ENCODE peak calls at places on chromosomes 5 and 9, in seven cellular contexts. L is K562, V is HCT116, U is HepG2, I is SK-N-SH, X is H1, F is GM12878. S is an unnamed sample.

GRCh38 chr5:174436805-174437204 is 287.6 kb upstream of the MSX2 start:
- DNase-seq in L (no peak), V (no peak), U (no peak), I (no peak), X (no peak), F (no peak), S (no peak)

GRCh38 chr5:96977228-96977627 is 41.3 kb downstream of the LNPEP start:
- DNase-seq in L (no peak), V (no peak), U (no peak), I (no peak), X (no peak), F (no peak), S (no peak)

GRCh38 chr5:533243-534005 is 9.2 kb upstream of the SLC9A3 start:
- DNase-seq in L (no peak), V (no peak), U (no peak), I (no peak), X (no peak), F (no peak), S (no peak)

GRCh38 chr5:93894471-93895354 is 153.3 kb upstream of the POU5F2 start:
- DNase-seq in L (no peak), V (peak; percentile 10), U (no peak), I (peak; percentile 4), X (no peak), F (no peak), S (peak; percentile 37)

GRCh38 chr5:148090780-148091221 is 27.0 kb downstream of the SPINK5 start:
- DNase-seq in L (no peak), V (no peak), U (no peak), I (no peak), X (no peak), F (no peak), S (no peak)

GRCh38 chr5:16742938-16743337 is 126.1 kb upstream of the RETREG1 start:
- DNase-seq in L (no peak), V (no peak), U (peak; percentile 45), I (no peak), X (no peak), F (no peak), S (no peak)

GRCh38 chr9:136309101-136309801 is 5.4 kb upstream of the CCDC187 start:
- DNase-seq in L (no peak), V (no peak), U (no peak), I (peak; percentile 61), X (no peak), F (peak; percentile 24), S (no peak)

GRCh38 chr9:68690088-68690487 is 15.0 kb upstream of the PIP5K1B start:
- DNase-seq in L (no peak), V (no peak), U (no peak), I (no peak), X (no peak), F (no peak), S (no peak)

GRCh38 chr9:28820741-28821140 is 1247.5 kb upstream of the C9orf72 start:
- DNase-seq in L (no peak), V (no peak), U (no peak), I (no peak), X (no peak), F (no peak), S (no peak)

GRCh38 chr9:36091028-36091953 is 45.2 kb upstream of the GLIPR2 start:
- DNase-seq in L (no peak), V (no peak), U (peak; percentile 63), I (no peak), X (no peak), F (no peak), S (no peak)

GRCh38 chr5:73444499-73445432 is 3.8 kb downstream of the FOXD1 start:
- DNase-seq in L (no peak), V (no peak), U (no peak), I (peak; percentile 33), X (no peak), F (no peak), S (no peak)

GRCh38 chr5:38404667-38405276 is 146.4 kb downstream of the EGFLAM start:
- DNase-seq in L (no peak), V (peak; percentile 37), U (peak; percentile 24), I (peak; percentile 13), X (peak; percentile 61), F (no peak), S (peak; percentile 46)

GRCh38 chr5:97096096-97096648 is 46.2 kb downstream of the LIX1 start:
- DNase-seq in L (no peak), V (no peak), U (no peak), I (no peak), X (no peak), F (no peak), S (no peak)

GRCh38 chr9:95574866-95575553 is 58.2 kb upstream of the PTCH1 start:
- DNase-seq in L (no peak), V (no peak), U (no peak), I (no peak), X (no peak), F (no peak), S (no peak)

GRCh38 chr5:38547257-38547656 is 9.2 kb downstream of the LIFR start:
- DNase-seq in L (no peak), V (no peak), U (no peak), I (no peak), X (no peak), F (no peak), S (no peak)

GRCh38 chr9:107215381-107215780 is 67.7 kb upstream of the RAD23B start:
- DNase-seq in L (no peak), V (peak; percentile 51), U (no peak), I (no peak), X (no peak), F (no peak), S (no peak)

GRCh38 chr5:74401566-74402320 is 238.8 kb downstream of the ENC1 start:
- DNase-seq in L (no peak), V (no peak), U (no peak), I (no peak), X (no peak), F (no peak), S (no peak)

GRCh38 chr5:16529319-16529718 is 63.7 kb upstream of the ZNF622 start:
- DNase-seq in L (no peak), V (no peak), U (no peak), I (peak; percentile 28), X (no peak), F (no peak), S (no peak)

GRCh38 chr9:35757527-35758275 is 3.6 kb upstream of the MSMP start:
- DNase-seq in L (no peak), V (no peak), U (peak; percentile 35), I (peak; percentile 72), X (no peak), F (no peak), S (no peak)

GRCh38 chr9:77939149-77939668 is 92.4 kb downstream of the GNAQ start:
- DNase-seq in L (no peak), V (no peak), U (no peak), I (no peak), X (no peak), F (no peak), S (no peak)

GRCh38 chr9:77943053-77943452 is 88.6 kb downstream of the GNAQ start:
- DNase-seq in L (no peak), V (no peak), U (no peak), I (no peak), X (no peak), F (no peak), S (no peak)

GRCh38 chr9:77946969-77947368 is 84.6 kb downstream of the GNAQ start:
- DNase-seq in L (no peak), V (no peak), U (no peak), I (no peak), X (no peak), F (no peak), S (no peak)

GRCh38 chr9:77945798-77946197 is 85.8 kb downstream of the GNAQ start:
- DNase-seq in L (no peak), V (no peak), U (no peak), I (no peak), X (no peak), F (no peak), S (no peak)

DNA sequence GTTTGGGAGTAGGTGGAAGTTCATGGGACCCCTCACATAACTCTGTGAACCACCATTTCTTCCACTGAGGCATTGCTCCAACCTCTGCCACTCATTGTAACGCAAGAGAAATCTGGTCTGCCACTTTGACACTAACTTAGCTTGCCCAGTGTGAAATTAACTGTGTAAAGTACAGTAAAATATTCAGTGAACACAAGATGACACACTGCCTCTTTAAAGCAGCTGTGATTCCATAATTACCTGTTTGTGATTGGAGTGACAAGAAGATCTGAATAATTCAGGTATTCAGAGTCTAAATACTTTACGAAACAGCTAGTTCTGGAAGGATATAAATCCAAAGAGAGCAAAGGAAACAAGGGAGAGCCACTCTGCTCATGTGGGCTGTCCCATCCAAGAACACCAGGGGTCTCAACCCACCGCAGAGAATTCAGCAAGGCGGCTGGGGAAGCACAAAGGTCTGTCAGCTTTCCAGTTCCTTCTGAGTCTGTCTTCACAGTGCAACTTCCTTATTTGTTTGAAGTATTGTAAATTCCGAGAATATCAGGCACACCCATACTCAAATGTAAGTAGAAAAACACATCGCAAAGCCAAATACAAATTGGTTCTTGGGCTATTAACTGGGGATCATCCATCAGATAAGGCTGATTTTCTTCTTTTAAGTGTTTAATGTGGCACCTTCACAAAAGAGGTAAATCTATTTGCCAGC is 86.9 kb downstream of the GNAQ start:
- DNase-seq in L (peak; percentile 14), V (no peak), U (no peak), I (no peak), X (no peak), F (no peak), S (peak; percentile 3)
- TF ChIP-seq JUND in L (no peak), V (no peak), U (no peak), I (no peak), X (no peak), F (no peak), S (no peak)

GRCh38 chr9:138047469-138048040 is 170.0 kb downstream of the CACNA1B start:
- DNase-seq in L (no peak), V (no peak), U (no peak), I (peak; percentile 7), X (peak; percentile 26), F (no peak), S (no peak)
- TF ChIP-seq JUND in L (no peak), V (no peak), U (no peak), I (no peak), X (no peak), F (no peak), S (no peak)

DNA sequence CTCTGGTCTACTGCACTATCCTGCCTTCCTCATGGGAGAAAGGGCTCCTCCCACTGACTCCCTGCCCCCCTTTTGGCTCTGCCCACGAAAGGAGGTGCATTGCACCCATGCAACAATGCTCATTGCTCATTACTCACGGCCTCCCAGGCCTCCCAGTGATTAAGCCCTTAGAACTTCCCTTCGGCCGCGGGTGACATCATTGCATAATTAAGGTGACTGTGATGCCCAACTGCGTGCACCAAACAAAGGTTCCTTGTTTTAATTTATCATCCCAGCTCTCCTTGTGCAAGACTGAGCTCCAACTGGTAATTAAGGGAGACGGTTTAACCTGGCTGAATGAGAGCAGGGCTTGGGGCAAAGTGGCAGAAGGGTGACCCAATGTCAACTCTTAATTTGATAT is 180.4 kb downstream of the GAS1 start:
- DNase-seq in L (no peak), V (peak; percentile 75), U (peak; percentile 13), I (no peak), X (no peak), F (no peak), S (no peak)
- TF ChIP-seq JUND in L (no peak), V (peak; percentile 27), U (no peak), I (peak; percentile 72), X (no peak), F (no peak), S (no peak)

DNA sequence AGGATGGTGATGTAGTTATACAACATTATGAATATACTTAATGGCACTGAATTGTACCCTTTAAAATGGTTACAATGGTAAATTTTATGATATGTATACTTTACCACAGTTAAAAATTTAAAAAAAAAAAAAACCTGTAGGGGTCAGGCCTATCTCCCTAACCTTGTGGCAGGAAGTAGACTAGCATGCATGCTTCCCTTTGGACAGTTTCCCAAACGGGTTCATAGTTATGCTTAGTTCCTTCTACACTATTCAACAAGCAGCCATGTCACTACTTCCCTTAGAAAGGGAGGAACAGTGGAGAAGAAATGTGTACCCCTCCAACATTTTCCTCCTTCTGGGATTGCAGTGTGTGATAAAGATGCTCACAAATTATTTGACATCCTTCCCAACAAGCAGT is 32.5 kb downstream of the IDNK start:
- DNase-seq in L (no peak), V (no peak), U (no peak), I (no peak), X (no peak), F (no peak), S (no peak)
- TF ChIP-seq JUND in L (no peak), V (no peak), U (no peak), I (no peak), X (no peak), F (no peak), S (no peak)